ENCODE peak calls at places on chromosomes 12 and 14, in ten cellular contexts. J is NCI-H82, X is neural progenitor cell, P is progenitor cell of endocrine pancreas, Q is GF-D8, O is neural crest cell, Z is nucleus accumbens, F is ovary, A is caudate nucleus, U is K562. W is an unnamed sample.

GRCh38 chr12:111072299-111072698 is 151.9 kb upstream of the MYL2 start:
- DNase-seq in J (no peak), X (no peak), P (no peak), Q (no peak), O (no peak), Z (no peak), F (no peak), A (no peak), U (no peak), W (no peak)

GRCh38 chr14:99885649-99885958 is 92.4 kb downstream of the EML1 start:
- DNase-seq in J (no peak), X (no peak), P (no peak), Q (no peak), O (no peak), Z (no peak), F (no peak), A (no peak), U (no peak), W (no peak)

GRCh38 chr12:21330682-21331253 is 3.9 kb downstream of the SLCO1A2 start:
- DNase-seq in J (peak), X (peak), P (no peak), Q (no peak), O (no peak), Z (no peak), F (no peak), A (no peak), U (no peak), W (no peak)

GRCh38 chr14:106506901-106507305 is 980.5 kb downstream of the TMEM121 start:
- DNase-seq in J (no peak), X (no peak), P (no peak), Q (no peak), O (no peak), Z (no peak), F (no peak), A (no peak), U (no peak), W (no peak)

GRCh38 chr14:24595046-24595808 is 14.3 kb downstream of the GZMH start:
- DNase-seq in J (no peak), X (no peak), P (no peak), Q (no peak), O (no peak), Z (no peak), F (no peak), A (no peak), U (no peak), W (no peak)

GRCh38 chr12:100995771-100996170 is 201.2 kb downstream of the ANO4 start:
- DNase-seq in J (no peak), X (no peak), P (no peak), Q (no peak), O (no peak), Z (no peak), F (no peak), A (no peak), U (no peak), W (no peak)

GRCh38 chr12:101773560-101774206 is 34.4 kb upstream of the SYCP3 start:
- DNase-seq in J (peak), X (peak), P (peak), Q (peak), O (peak), Z (peak), F (peak), A (peak), U (peak), W (peak)

GRCh38 chr12:82740129-82741000 is 53.7 kb downstream of the TMTC2 start:
- DNase-seq in J (no peak), X (no peak), P (no peak), Q (no peak), O (no peak), Z (no peak), F (no peak), A (no peak), U (no peak), W (no peak)

GRCh38 chr14:101084436-101084826 is 180.9 kb upstream of the RTL1 start:
- DNase-seq in J (no peak), X (no peak), P (no peak), Q (no peak), O (no peak), Z (no peak), F (no peak), A (no peak), U (no peak), W (no peak)

GRCh38 chr12:3238196-3238595 is 161.0 kb downstream of the TSPAN9 start:
- DNase-seq in J (no peak), X (no peak), P (no peak), Q (no peak), O (no peak), Z (no peak), F (no peak), A (no peak), U (no peak), W (no peak)

GRCh38 chr14:23055621-23056256 is 1.6 kb downstream of the CDH24 start:
- DNase-seq in J (no peak), X (no peak), P (no peak), Q (no peak), O (no peak), Z (no peak), F (no peak), A (no peak), U (no peak), W (no peak)

GRCh38 chr14:100660498-100661339 is 66.0 kb upstream of the DLK1 start:
- DNase-seq in J (no peak), X (no peak), P (no peak), Q (no peak), O (no peak), Z (no peak), F (no peak), A (no peak), U (no peak), W (no peak)

GRCh38 chr12:120618954-120619615 is 21.3 kb upstream of the CABP1 start:
- DNase-seq in J (no peak), X (peak), P (no peak), Q (no peak), O (no peak), Z (no peak), F (no peak), A (peak), U (no peak), W (no peak)

W was measured in hippocampal formation.